ENCODE peak calls at places on chromosomes 2 and 18, in six cellular contexts. B is trophoblast cell, H is H1, Y is mesendoderm, L is H9, O is IMR-90. W is an unnamed sample.

GRCh38 chr18:79416677-79417052 is 20.9 kb downstream of the NFATC1 start:
- DNase-seq in B (no peak), L (no peak), O (no peak), Y (no peak), H (no peak), W (no peak)

GRCh38 chr2:3847397-3848052 is 144.2 kb downstream of the DCDC2C start:
- DNase-seq in H (no peak), B (no peak), O (no peak), L (no peak), Y (no peak), W (no peak)

GRCh38 chr2:102703748-102704147 is 58.1 kb upstream of the TMEM182 start:
- DNase-seq in L (no peak), H (no peak), O (peak; percentile 5), Y (peak; percentile 53), B (no peak), W (peak; percentile 5)

GRCh38 chr2:233093721-233094120 is 33.6 kb downstream of the INPP5D start:
- DNase-seq in O (no peak), B (no peak), H (no peak), L (no peak), Y (no peak), W (no peak)

GRCh38 chr18:36849288-36850011 is 20.5 kb downstream of the KIAA1328 start:
- DNase-seq in O (peak; percentile 75), L (no peak), Y (no peak), B (peak; percentile 17), H (no peak), W (no peak)

GRCh38 chr2:236794074-236794473 is 224.4 kb downstream of the ACKR3 start:
- DNase-seq in H (no peak), Y (peak; percentile 16), O (peak; percentile 8), B (no peak), L (no peak), W (no peak)

GRCh38 chr2:176096243-176096985 is 3.2 kb upstream of the HOXD12 start:
- DNase-seq in O (no peak), Y (no peak), L (no peak), H (peak; percentile 53), B (no peak), W (no peak)

GRCh38 chr18:3508576-3509559 is 58.9 kb downstream of the TGIF1 start:
- DNase-seq in B (no peak), H (no peak), Y (no peak), O (no peak), L (peak; percentile 42), W (no peak)

GRCh38 chr2:58098254-58099096 is 51.9 kb downstream of the VRK2 start:
- DNase-seq in B (peak; percentile 10), Y (no peak), L (no peak), O (peak; percentile 84), H (no peak), W (no peak)

GRCh38 chr18:74414951-74415515 is 42.1 kb downstream of the DIPK1C start:
- DNase-seq in B (no peak), Y (no peak), H (no peak), O (no peak), L (no peak), W (no peak)

GRCh38 chr2:84866121-84866520 is 14.8 kb downstream of the TRABD2A start:
- DNase-seq in O (peak; percentile 38), Y (no peak), L (no peak), B (no peak), H (no peak), W (no peak)

GRCh38 chr18:26489881-26490280 is 58.5 kb downstream of the KCTD1 start:
- DNase-seq in B (no peak), H (no peak), Y (no peak), O (peak; percentile 19), L (no peak), W (no peak)

GRCh38 chr2:60796573-60797509 is 40.8 kb downstream of the PAPOLG start:
- DNase-seq in B (no peak), H (no peak), O (peak; percentile 12), Y (no peak), L (no peak), W (no peak)

GRCh38 chr2:25977768-25978167 is 4.5 kb downstream of the KIF3C start:
- DNase-seq in Y (peak; percentile 55), H (no peak), L (no peak), O (peak; percentile 66), B (peak; percentile 98), W (no peak)

GRCh38 chr2:70118798-70119454 is 31.6 kb downstream of the PCBP1 start:
- DNase-seq in Y (peak; percentile 79), B (no peak), L (peak; percentile 65), H (no peak), O (no peak), W (no peak)

GRCh38 chr2:19362652-19363473 is 4.4 kb upstream of the OSR1 start:
- DNase-seq in H (peak; percentile 80), B (peak; percentile 60), O (peak; percentile 86), Y (peak; percentile 78), L (peak; percentile 70), W (peak; percentile 73)

GRCh38 chr18:12857215-12857924 is 26.7 kb downstream of the PTPN2 start:
- DNase-seq in B (no peak), L (no peak), H (no peak), O (no peak), Y (no peak), W (no peak)

GRCh38 chr2:32960647-32961403 is 14.1 kb downstream of the LTBP1 start:
- DNase-seq in O (no peak), H (no peak), B (no peak), L (no peak), Y (peak; percentile 62), W (no peak)

GRCh38 chr2:17136895-17137294 is 381.3 kb downstream of the RAD51AP2 start:
- DNase-seq in Y (no peak), L (no peak), B (no peak), O (no peak), H (no peak), W (no peak)

GRCh38 chr2:120441744-120442471 is 96.0 kb downstream of the INHBB start:
- DNase-seq in Y (peak; percentile 64), H (peak; percentile 70), L (peak; percentile 64), O (peak; percentile 13), B (no peak), W (peak; percentile 38)

GRCh38 chr18:75211721-75212625 is 1.4 kb downstream of the TSHZ1 start:
- DNase-seq in B (no peak), O (peak; percentile 19), Y (peak; percentile 65), L (peak; percentile 69), H (peak; percentile 76), W (peak; percentile 23)

GRCh38 chr2:70987386-70987785 is 7.3 kb downstream of the TEX261 start:
- DNase-seq in L (peak; percentile 2), Y (no peak), B (no peak), H (no peak), O (no peak), W (no peak)

GRCh38 chr18:1092228-1092627 is 187.6 kb downstream of the ADCYAP1 start:
- DNase-seq in Y (peak; percentile 42), B (peak; percentile 1), O (no peak), L (peak; percentile 62), H (peak; percentile 82), W (peak; percentile 24)

DNA sequence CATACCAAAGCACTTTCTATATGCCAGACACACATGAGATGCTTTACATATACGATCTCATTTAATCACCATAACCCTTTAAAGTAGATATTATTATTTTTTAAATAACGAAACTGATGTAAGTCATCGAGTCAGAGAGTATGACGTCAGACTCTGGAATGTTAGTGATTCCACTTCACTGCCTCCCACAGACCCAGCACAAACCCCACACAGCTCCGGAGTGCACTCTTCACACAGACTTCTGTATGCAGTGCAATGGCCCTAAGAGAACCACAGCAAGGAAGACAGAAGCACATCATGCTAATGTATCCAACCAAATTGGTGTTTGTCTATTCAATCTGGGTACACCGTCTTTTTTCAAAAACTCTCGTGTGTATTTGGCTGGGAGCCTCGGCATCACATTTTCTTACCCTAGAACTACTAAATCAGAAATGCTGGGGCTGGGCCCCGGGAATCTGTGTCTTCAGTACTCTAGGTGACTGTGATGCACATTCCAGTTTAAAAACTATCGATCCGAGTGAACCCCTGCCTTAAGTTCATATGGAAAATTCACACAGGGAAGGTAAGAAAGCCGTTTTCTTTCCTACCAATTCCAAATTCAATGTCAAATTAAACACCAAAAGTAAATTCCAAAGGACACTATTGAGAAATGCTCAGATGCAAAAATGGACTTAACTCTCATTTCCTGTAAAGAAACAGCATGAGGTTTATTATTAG is 117.7 kb upstream of the ACVR1C start:
- DNase-seq in B (no peak), H (no peak), O (peak; percentile 88), Y (peak; percentile 39), L (no peak), W (no peak)
- H2BK5ac ChIP-seq in B (no peak overlapping the region), H (no peak overlapping the region), O (peak overlapping the region; percentile 47), Y (no peak overlapping the region), L (no peak overlapping the region), W (no peak overlapping the region)

GRCh38 chr2:216765810-216766259 is 70.5 kb upstream of the IGFBP5 start:
- DNase-seq in H (peak; percentile 78), B (no peak), Y (peak; percentile 93), L (peak; percentile 93), O (no peak), W (peak; percentile 90)
- H2BK120ac ChIP-seq in H (no peak overlapping the region), B (peak overlapping the region; percentile 88), Y (peak overlapping the region; percentile 61), L (no peak overlapping the region), O (peak overlapping the region; percentile 0), W (no peak overlapping the region)

GRCh38 chr2:241509408-241509784 is 1.0 kb upstream of the STK25 start:
- DNase-seq in Y (no peak), B (no peak), H (no peak), O (no peak), L (no peak), W (no peak)

GRCh38 chr2:241507430-241508239 is 749 bp downstream of the STK25 start:
- DNase-seq in Y (peak; percentile 70), L (peak; percentile 57), H (peak; percentile 73), B (peak; percentile 54), O (peak; percentile 33), W (peak; percentile 51)

GRCh38 chr2:241508240-241508509 is 209 bp downstream of the STK25 start:
- DNase-seq in L (no peak), B (no peak), O (no peak), Y (no peak), H (no peak), W (no peak)

GRCh38 chr2:241506793-241507429 is 1.5 kb downstream of the STK25 start:
- DNase-seq in O (no peak), L (no peak), H (no peak), B (no peak), Y (peak; percentile 47), W (no peak)

GRCh38 chr2:241508510-241509407 is at the start of gene STK25:
- DNase-seq in B (peak; percentile 97), L (peak; percentile 99), Y (peak; percentile 99), H (peak; percentile 94), O (peak; percentile 98), W (peak; percentile 98)
- H2BK5ac ChIP-seq in B (peak within 1 kb of the TSS; percentile 94), L (no peak within 1 kb of the TSS), Y (no peak within 1 kb of the TSS), H (peak within 1 kb of the TSS; percentile 35), O (peak within 1 kb of the TSS; percentile 78), W (peak within 1 kb of the TSS; percentile 82)

DNA sequence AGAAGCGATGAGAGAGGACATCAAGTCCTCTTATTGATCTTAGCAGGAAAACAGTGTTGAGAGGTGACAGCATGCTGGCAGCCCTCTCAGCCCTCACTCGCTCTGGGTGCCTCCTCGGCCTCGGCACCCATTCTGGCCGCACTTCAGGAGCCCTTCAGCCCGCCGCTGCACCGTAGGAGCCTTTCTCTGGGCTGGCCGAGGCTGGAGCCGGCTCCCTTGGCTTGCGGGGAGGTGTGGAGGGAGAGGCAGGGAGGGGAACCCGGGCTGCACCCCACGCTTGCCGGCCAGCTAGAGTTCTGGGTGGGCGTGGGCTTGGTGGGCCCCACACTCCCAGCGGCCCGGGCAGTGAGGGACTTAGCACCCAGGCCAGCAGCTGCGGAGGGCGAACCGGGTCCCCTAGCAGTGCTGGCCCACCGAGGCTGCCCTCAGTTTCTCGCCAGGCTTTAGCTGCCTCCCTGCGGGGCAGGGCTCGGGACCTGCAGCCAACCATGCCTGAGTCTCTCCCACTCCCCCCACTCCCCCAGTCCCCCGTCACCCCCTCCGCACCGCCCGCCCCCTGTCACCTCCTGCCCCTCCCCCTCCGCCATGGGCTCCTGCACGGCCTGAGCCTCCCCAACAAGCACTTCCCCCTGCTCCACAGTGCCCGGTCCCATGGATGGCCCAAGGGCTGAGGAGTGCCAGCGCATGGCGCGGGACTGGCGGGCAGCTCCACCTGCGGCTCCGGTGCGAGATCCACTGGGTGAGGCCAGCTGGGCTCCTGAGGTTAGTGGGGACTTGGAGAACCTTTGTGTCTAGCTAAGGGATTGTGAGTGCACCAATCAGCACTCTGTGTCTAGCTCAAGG is 8.4 kb downstream of the FAP start:
- DNase-seq in B (no peak), H (no peak), Y (no peak), L (no peak), O (no peak), W (no peak)
- H2BK120ac ChIP-seq in B (peak overlapping the region; percentile 70), H (no peak overlapping the region), Y (no peak overlapping the region), L (no peak overlapping the region), O (peak overlapping the region; percentile 21), W (no peak overlapping the region)